ENCODE peak calls at places on chromosome 22, in eight cellular contexts. B, I, A, G, Z, U, H and R are unnamed samples.

GRCh38 chr22:46907578-46908215 is 145.2 kb downstream of the TBC1D22A start:
- DNase-seq in H (no peak), G (no peak), U (no peak), B (no peak), A (no peak), Z (no peak), I (no peak), R (no peak)

GRCh38 chr22:37137131-37137530 is 12.6 kb downstream of the IL2RB start:
- DNase-seq in I (no peak), U (no peak), H (no peak), B (no peak), A (no peak), G (no peak), Z (no peak), R (no peak)

GRCh38 chr22:20866716-20867115 is 7.9 kb downstream of the SNAP29 start:
- DNase-seq in U (no peak), H (no peak), B (no peak), Z (no peak), I (no peak), A (no peak), G (no peak), R (no peak)

GRCh38 chr22:38313384-38313955 is 3.8 kb downstream of the CSNK1E start:
- DNase-seq in G (no peak), I (no peak), Z (no peak), H (peak; percentile 79), U (peak; percentile 82), B (no peak), A (no peak), R (no peak)

GRCh38 chr22:46192210-46192993 is 42.1 kb downstream of the PPARA start:
- DNase-seq in B (no peak), G (no peak), Z (no peak), H (no peak), I (no peak), A (no peak), U (no peak), R (no peak)

GRCh38 chr22:26800858-26801257 is 143.5 kb downstream of the MIAT start:
- DNase-seq in Z (no peak), H (no peak), I (no peak), B (no peak), U (no peak), A (no peak), G (no peak), R (no peak)

GRCh38 chr22:40009953-40010751 is 15.4 kb downstream of the FAM83F start:
- DNase-seq in H (no peak), B (no peak), G (peak; percentile 88), A (no peak), I (peak; percentile 39), Z (no peak), U (no peak), R (no peak)

GRCh38 chr22:49923445-49923844 is 5.0 kb downstream of the CRELD2 start:
- DNase-seq in A (no peak), B (no peak), Z (no peak), U (no peak), H (no peak), G (peak; percentile 46), I (no peak), R (no peak)

GRCh38 chr22:42275176-42275575 is 4.7 kb upstream of the TCF20 start:
- DNase-seq in G (no peak), A (no peak), I (no peak), U (no peak), Z (no peak), B (no peak), H (no peak), R (no peak)

GRCh38 chr22:30940655-30941362 is 27.8 kb downstream of the MORC2 start:
- DNase-seq in I (peak; percentile 35), U (no peak), H (no peak), G (no peak), B (no peak), A (no peak), Z (peak; percentile 38), R (no peak)

GRCh38 chr22:35648066-35649025 is at the start of gene APOL6:
- DNase-seq in H (peak; percentile 76), U (peak; percentile 79), A (peak; percentile 15), Z (no peak), G (peak; percentile 76), I (peak; percentile 41), B (no peak), R (no peak)

GRCh38 chr22:44676441-44677298 is 25.3 kb upstream of the PRR5 start:
- DNase-seq in I (no peak), Z (no peak), H (peak; percentile 56), A (peak; percentile 28), U (no peak), B (no peak), G (no peak), R (peak; percentile 94)

GRCh38 chr22:17966403-17966717 is 58.0 kb downstream of the MICAL3 start:
- DNase-seq in H (no peak), Z (no peak), B (no peak), I (no peak), A (no peak), U (no peak), G (no peak), R (no peak)

GRCh38 chr22:27139935-27140493 is 482.6 kb downstream of the MIAT start:
- DNase-seq in I (no peak), H (peak; percentile 83), G (no peak), B (no peak), U (peak; percentile 84), Z (no peak), A (peak; percentile 45), R (no peak)